ENCODE peak calls at places on chromosomes 2 and 18, in five cellular contexts. One of them, this sample, is unnamed.

GRCh38 chr2:140747097-140747496 is 1383.7 kb downstream of the LRP1B start:
- DNase-seq in bronchial epithelial cell: no peak
- DNase-seq in testis: no peak
- DNase-seq in brain microvascular endothelial cell: no peak
- DNase-seq in tibial artery: no peak
- DNase-seq in this sample: no peak

GRCh38 chr2:238967031-238967977 is 119.4 kb downstream of the TWIST2 start:
- DNase-seq in brain microvascular endothelial cell: no peak
- DNase-seq in tibial artery: peak
- DNase-seq in testis: peak
- DNase-seq in bronchial epithelial cell: no peak
- DNase-seq in this sample: no peak

GRCh38 chr2:189210250-189211075 is 30.9 kb upstream of the COL5A2 start:
- DNase-seq in testis: peak
- DNase-seq in brain microvascular endothelial cell: peak
- DNase-seq in bronchial epithelial cell: peak
- DNase-seq in tibial artery: peak
- DNase-seq in this sample: peak

GRCh38 chr18:79945118-79946042 is 6.1 kb downstream of the SLC66A2 start:
- DNase-seq in brain microvascular endothelial cell: no peak
- DNase-seq in bronchial epithelial cell: no peak
- DNase-seq in tibial artery: peak
- DNase-seq in testis: peak
- DNase-seq in this sample: no peak

GRCh38 chr2:196277002-196277401 is 105.6 kb upstream of the STK17B start:
- DNase-seq in brain microvascular endothelial cell: no peak
- DNase-seq in bronchial epithelial cell: no peak
- DNase-seq in tibial artery: no peak
- DNase-seq in testis: no peak
- DNase-seq in this sample: no peak

GRCh38 chr2:207847807-207848544 is 78.3 kb upstream of the FZD5 start:
- DNase-seq in tibial artery: no peak
- DNase-seq in testis: no peak
- DNase-seq in bronchial epithelial cell: peak
- DNase-seq in brain microvascular endothelial cell: peak
- DNase-seq in this sample: no peak

GRCh38 chr2:45170191-45170975 is 161.1 kb upstream of the SIX2 start:
- DNase-seq in bronchial epithelial cell: peak
- DNase-seq in testis: peak
- DNase-seq in tibial artery: no peak
- DNase-seq in brain microvascular endothelial cell: peak
- DNase-seq in this sample: no peak

GRCh38 chr18:77130229-77131099 is 2.1 kb downstream of the MBP start:
- DNase-seq in brain microvascular endothelial cell: no peak
- DNase-seq in testis: no peak
- DNase-seq in bronchial epithelial cell: no peak
- DNase-seq in tibial artery: no peak
- DNase-seq in this sample: no peak

GRCh38 chr2:8090748-8091700 is 590.8 kb upstream of the ID2 start:
- DNase-seq in bronchial epithelial cell: peak
- DNase-seq in brain microvascular endothelial cell: peak
- DNase-seq in tibial artery: peak
- DNase-seq in testis: peak
- DNase-seq in this sample: peak

GRCh38 chr2:215747244-215747620 is 266.1 kb downstream of the MREG start:
- DNase-seq in testis: no peak
- DNase-seq in tibial artery: no peak
- DNase-seq in bronchial epithelial cell: peak
- DNase-seq in brain microvascular endothelial cell: no peak
- DNase-seq in this sample: no peak

GRCh38 chr2:121471571-121472464 is 58.9 kb upstream of the RNU4ATAC start:
- DNase-seq in tibial artery: no peak
- DNase-seq in testis: no peak
- DNase-seq in brain microvascular endothelial cell: peak
- DNase-seq in bronchial epithelial cell: no peak
- DNase-seq in this sample: no peak

GRCh38 chr2:39881494-39881893 is 102.4 kb upstream of the THUMPD2 start:
- DNase-seq in tibial artery: no peak
- DNase-seq in bronchial epithelial cell: peak
- DNase-seq in brain microvascular endothelial cell: no peak
- DNase-seq in testis: no peak
- DNase-seq in this sample: no peak

GRCh38 chr2:73265298-73266060 is 18.8 kb downstream of the FBXO41 start:
- DNase-seq in bronchial epithelial cell: no peak
- DNase-seq in tibial artery: no peak
- DNase-seq in testis: no peak
- DNase-seq in brain microvascular endothelial cell: no peak
- DNase-seq in this sample: no peak

GRCh38 chr2:62410015-62410453 is 96.0 kb downstream of the TMEM17 start:
- DNase-seq in testis: peak
- DNase-seq in brain microvascular endothelial cell: no peak
- DNase-seq in bronchial epithelial cell: no peak
- DNase-seq in tibial artery: no peak
- DNase-seq in this sample: no peak

GRCh38 chr2:64453710-64454315 is at the start of gene LGALSL:
- DNase-seq in brain microvascular endothelial cell: peak
- DNase-seq in testis: peak
- DNase-seq in bronchial epithelial cell: peak
- DNase-seq in tibial artery: peak
- DNase-seq in this sample: no peak

GRCh38 chr2:38375711-38376345 is 1.2 kb downstream of the ATL2 start:
- DNase-seq in bronchial epithelial cell: peak
- DNase-seq in testis: peak
- DNase-seq in brain microvascular endothelial cell: no peak
- DNase-seq in tibial artery: no peak
- DNase-seq in this sample: peak

GRCh38 chr18:76149284-76149683 is 345.8 kb downstream of the ZNF516 start:
- DNase-seq in brain microvascular endothelial cell: no peak
- DNase-seq in testis: no peak
- DNase-seq in tibial artery: no peak
- DNase-seq in bronchial epithelial cell: no peak
- DNase-seq in this sample: no peak

GRCh38 chr2:205103699-205104098 is 558.4 kb downstream of the PARD3B start:
- DNase-seq in bronchial epithelial cell: no peak
- DNase-seq in tibial artery: no peak
- DNase-seq in testis: no peak
- DNase-seq in brain microvascular endothelial cell: no peak
- DNase-seq in this sample: no peak

GRCh38 chr18:49250819-49251388 is 209.5 kb downstream of the DYM start:
- DNase-seq in brain microvascular endothelial cell: peak
- DNase-seq in testis: no peak
- DNase-seq in tibial artery: no peak
- DNase-seq in bronchial epithelial cell: no peak
- DNase-seq in this sample: no peak

GRCh38 chr2:201129044-201129505 is 13.1 kb downstream of the CFLAR start:
- DNase-seq in brain microvascular endothelial cell: peak
- DNase-seq in testis: no peak
- DNase-seq in bronchial epithelial cell: peak
- DNase-seq in tibial artery: no peak
- DNase-seq in this sample: no peak

GRCh38 chr2:64296150-64296500 is 151.9 kb upstream of the PELI1 start:
- DNase-seq in brain microvascular endothelial cell: no peak
- DNase-seq in testis: peak
- DNase-seq in bronchial epithelial cell: no peak
- DNase-seq in tibial artery: no peak
- DNase-seq in this sample: peak

GRCh38 chr2:15649556-15650255 is 58.0 kb downstream of the DDX1 start:
- DNase-seq in brain microvascular endothelial cell: no peak
- DNase-seq in tibial artery: no peak
- DNase-seq in bronchial epithelial cell: no peak
- DNase-seq in testis: no peak
- DNase-seq in this sample: no peak

GRCh38 chr2:193868833-193869232 is 1674.1 kb upstream of the TMEFF2 start:
- DNase-seq in bronchial epithelial cell: peak
- DNase-seq in tibial artery: no peak
- DNase-seq in brain microvascular endothelial cell: no peak
- DNase-seq in testis: no peak
- DNase-seq in this sample: no peak

GRCh38 chr2:16218651-16219050 is 278.3 kb downstream of the MYCN start:
- DNase-seq in testis: peak
- DNase-seq in tibial artery: peak
- DNase-seq in bronchial epithelial cell: peak
- DNase-seq in brain microvascular endothelial cell: no peak
- DNase-seq in this sample: no peak

GRCh38 chr18:40380657-40381441 is 1574.2 kb upstream of the PIK3C3 start:
- DNase-seq in testis: no peak
- DNase-seq in bronchial epithelial cell: peak
- DNase-seq in tibial artery: no peak
- DNase-seq in brain microvascular endothelial cell: no peak
- DNase-seq in this sample: no peak

GRCh38 chr2:161386228-161386627 is 29.9 kb upstream of the TBR1 start:
- DNase-seq in brain microvascular endothelial cell: no peak
- DNase-seq in testis: no peak
- DNase-seq in bronchial epithelial cell: peak
- DNase-seq in tibial artery: no peak
- DNase-seq in this sample: no peak

GRCh38 chr18:78482378-78482777 is 497.2 kb upstream of the SALL3 start:
- DNase-seq in bronchial epithelial cell: no peak
- DNase-seq in testis: no peak
- DNase-seq in tibial artery: no peak
- DNase-seq in brain microvascular endothelial cell: no peak
- DNase-seq in this sample: no peak

GRCh38 chr2:102141011-102141914 is 1.3 kb upstream of the IL1R1 start:
- DNase-seq in testis: peak
- DNase-seq in bronchial epithelial cell: peak
- DNase-seq in brain microvascular endothelial cell: no peak
- DNase-seq in tibial artery: no peak
- DNase-seq in this sample: peak

GRCh38 chr2:102140367-102140766 is 2.2 kb upstream of the IL1R1 start:
- DNase-seq in tibial artery: no peak
- DNase-seq in testis: no peak
- DNase-seq in brain microvascular endothelial cell: no peak
- DNase-seq in bronchial epithelial cell: no peak
- DNase-seq in this sample: no peak

GRCh38 chr2:102142829-102143449 is 393 bp downstream of the IL1R1 start:
- DNase-seq in bronchial epithelial cell: peak
- DNase-seq in tibial artery: no peak
- DNase-seq in testis: peak
- DNase-seq in brain microvascular endothelial cell: no peak
- DNase-seq in this sample: no peak

GRCh38 chr2:102143450-102143985 is 972 bp downstream of the IL1R1 start:
- DNase-seq in tibial artery: no peak
- DNase-seq in bronchial epithelial cell: no peak
- DNase-seq in testis: peak
- DNase-seq in brain microvascular endothelial cell: no peak
- DNase-seq in this sample: no peak

GRCh38 chr2:102141915-102142828 is at the start of gene IL1R1:
- DNase-seq in testis: peak
- DNase-seq in brain microvascular endothelial cell: peak
- DNase-seq in bronchial epithelial cell: peak
- DNase-seq in tibial artery: peak
- DNase-seq in this sample: no peak
- TF ChIP-seq CTCF in testis: no peak
- TF ChIP-seq CTCF in brain microvascular endothelial cell: no peak
- TF ChIP-seq CTCF in bronchial epithelial cell: peak
- TF ChIP-seq CTCF in tibial artery: no peak
- TF ChIP-seq CTCF in this sample: no peak

GRCh38 chr2:24174851-24175277 is at the start of gene FAM228A:
- DNase-seq in testis: peak
- DNase-seq in brain microvascular endothelial cell: no peak
- DNase-seq in bronchial epithelial cell: no peak
- DNase-seq in tibial artery: no peak
- DNase-seq in this sample: no peak
- H3K4me3 ChIP-seq in testis: peak
- H3K4me3 ChIP-seq in brain microvascular endothelial cell: no peak
- H3K4me3 ChIP-seq in bronchial epithelial cell: no peak
- H3K4me3 ChIP-seq in tibial artery: no peak
- H3K4me3 ChIP-seq in this sample: no peak

GRCh38 chr2:30710461-30710860 is 96.8 kb downstream of the CAPN13 start:
- DNase-seq in bronchial epithelial cell: no peak
- DNase-seq in brain microvascular endothelial cell: no peak
- DNase-seq in testis: no peak
- DNase-seq in tibial artery: peak
- DNase-seq in this sample: no peak

GRCh38 chr2:30713698-30714097 is 93.5 kb downstream of the CAPN13 start:
- DNase-seq in tibial artery: peak
- DNase-seq in brain microvascular endothelial cell: no peak
- DNase-seq in bronchial epithelial cell: no peak
- DNase-seq in testis: no peak
- DNase-seq in this sample: no peak

GRCh38 chr2:30709516-30709915 is 97.7 kb downstream of the CAPN13 start:
- DNase-seq in testis: no peak
- DNase-seq in brain microvascular endothelial cell: no peak
- DNase-seq in tibial artery: peak
- DNase-seq in bronchial epithelial cell: no peak
- DNase-seq in this sample: no peak

GRCh38 chr2:30710016-30710415 is 97.2 kb downstream of the CAPN13 start:
- DNase-seq in tibial artery: peak
- DNase-seq in testis: no peak
- DNase-seq in bronchial epithelial cell: no peak
- DNase-seq in brain microvascular endothelial cell: no peak
- DNase-seq in this sample: no peak

GRCh38 chr2:30711646-30712085 is 95.6 kb downstream of the CAPN13 start:
- DNase-seq in bronchial epithelial cell: peak
- DNase-seq in brain microvascular endothelial cell: peak
- DNase-seq in testis: peak
- DNase-seq in tibial artery: peak
- DNase-seq in this sample: peak
- TF ChIP-seq CTCF in bronchial epithelial cell: peak
- TF ChIP-seq CTCF in brain microvascular endothelial cell: peak
- TF ChIP-seq CTCF in testis: peak
- TF ChIP-seq CTCF in tibial artery: peak
- TF ChIP-seq CTCF in this sample: peak

GRCh38 chr2:112993831-112994230 is 11.4 kb upstream of the IL36A start:
- DNase-seq in tibial artery: no peak
- DNase-seq in brain microvascular endothelial cell: no peak
- DNase-seq in bronchial epithelial cell: no peak
- DNase-seq in testis: no peak
- DNase-seq in this sample: no peak

GRCh38 chr2:113000436-113000835 is 4.8 kb upstream of the IL36A start:
- DNase-seq in bronchial epithelial cell: no peak
- DNase-seq in brain microvascular endothelial cell: no peak
- DNase-seq in testis: no peak
- DNase-seq in tibial artery: no peak
- DNase-seq in this sample: no peak

GRCh38 chr2:112994648-112995047 is 10.6 kb upstream of the IL36A start:
- DNase-seq in testis: no peak
- DNase-seq in bronchial epithelial cell: no peak
- DNase-seq in tibial artery: no peak
- DNase-seq in brain microvascular endothelial cell: no peak
- DNase-seq in this sample: no peak

GRCh38 chr2:112995346-112995920 is 9.8 kb upstream of the IL36A start:
- DNase-seq in tibial artery: no peak
- DNase-seq in testis: no peak
- DNase-seq in bronchial epithelial cell: no peak
- DNase-seq in brain microvascular endothelial cell: no peak
- DNase-seq in this sample: no peak

DNA sequence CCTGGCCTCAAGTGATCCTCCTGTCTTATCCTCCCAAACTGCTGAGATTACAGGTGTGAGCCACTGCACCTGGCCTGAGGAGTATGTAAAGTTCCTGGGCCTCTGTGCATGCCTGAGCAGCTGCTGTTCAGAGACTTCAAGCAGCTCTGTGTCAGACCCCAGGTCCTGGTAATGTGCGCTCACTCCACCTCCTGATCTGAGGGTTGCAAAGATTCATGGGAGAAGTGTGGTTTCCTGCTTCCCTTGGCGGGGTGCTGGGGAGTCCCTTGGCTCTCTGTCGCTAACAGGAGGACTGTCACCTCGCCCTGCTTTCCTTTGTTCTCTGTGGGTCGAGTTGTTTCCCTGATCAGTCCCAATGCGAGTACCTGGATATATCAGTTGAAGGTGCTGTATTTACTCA is 8.6 kb upstream of the IL36A start:
- DNase-seq in tibial artery: no peak
- DNase-seq in bronchial epithelial cell: no peak
- DNase-seq in testis: no peak
- DNase-seq in brain microvascular endothelial cell: no peak
- DNase-seq in this sample: no peak
- H3K4me3 ChIP-seq in tibial artery: no peak
- H3K4me3 ChIP-seq in bronchial epithelial cell: no peak
- H3K4me3 ChIP-seq in testis: no peak
- H3K4me3 ChIP-seq in brain microvascular endothelial cell: no peak
- H3K4me3 ChIP-seq in this sample: no peak

This sample was measured in HFF-Myc.